ENCODE peak calls at places on chromosomes 2 and 18, in seven cellular contexts. Q is cardiac muscle cell, C is HT-29, N is EL, M is retina, F is activated T-cell treated with anti-CD3 and anti-CD28 coated beads for 48 hours, H is osteocyte. O is an unnamed sample.

GRCh38 chr2:120539937-120540718 is 194.2 kb downstream of the INHBB start:
- DNase-seq in H (peak), Q (no peak), F (no peak), N (peak), C (no peak), M (no peak), O (peak)

GRCh38 chr18:42030586-42031182 is 75.7 kb downstream of the PIK3C3 start:
- DNase-seq in M (no peak), F (no peak), Q (peak), N (peak), C (peak), H (no peak), O (peak)

GRCh38 chr2:31475692-31476091 is 61.1 kb upstream of the XDH start:
- DNase-seq in C (no peak), H (no peak), Q (no peak), M (no peak), F (no peak), N (peak), O (no peak)

GRCh38 chr2:219782999-219783398 is 155.6 kb downstream of the SLC4A3 start:
- DNase-seq in F (no peak), Q (no peak), M (no peak), C (no peak), H (no peak), N (no peak), O (peak)

GRCh38 chr2:236400046-236400574 is 135.9 kb upstream of the ASB18 start:
- DNase-seq in Q (no peak), H (peak), M (no peak), C (no peak), F (no peak), N (no peak), O (no peak)

GRCh38 chr18:79628416-79629248 is 51.0 kb upstream of the CTDP1 start:
- DNase-seq in Q (no peak), N (no peak), M (no peak), H (no peak), C (no peak), F (no peak), O (no peak)

GRCh38 chr18:8912348-8913057 is 190.0 kb upstream of the NDUFV2 start:
- DNase-seq in Q (peak), N (no peak), M (peak), F (no peak), C (no peak), H (peak), O (peak)

GRCh38 chr2:105919826-105920225 is 175.1 kb downstream of the NCK2 start:
- DNase-seq in H (no peak), F (peak), C (peak), N (peak), M (no peak), Q (no peak), O (no peak)

GRCh38 chr2:70685771-70686171 is 82.2 kb downstream of the ADD2 start:
- DNase-seq in M (peak), N (no peak), C (no peak), F (no peak), Q (no peak), H (no peak), O (no peak)

GRCh38 chr2:241035818-241036396 is 37.5 kb downstream of the SNED1 start:
- DNase-seq in C (no peak), N (no peak), M (no peak), F (no peak), H (no peak), Q (no peak), O (peak)

GRCh38 chr2:224369028-224369632 is 32.8 kb downstream of the FAM124B start:
- DNase-seq in Q (peak), H (no peak), C (peak), F (no peak), M (peak), N (peak), O (peak)

GRCh38 chr2:64018715-64019082 is 529 bp downstream of the VPS54 start:
- DNase-seq in M (no peak), C (no peak), N (peak), F (no peak), H (peak), Q (peak), O (peak)

GRCh38 chr18:46073474-46074331 is 1.6 kb upstream of the PSTPIP2 start:
- DNase-seq in M (peak), H (peak), Q (peak), C (peak), N (peak), F (no peak), O (peak)